ENCODE peak calls at places on chromosomes 13 and 19, in seven cellular contexts. One of them, this sample, is unnamed.

GRCh38 chr13:37338721-37339120 is 233.3 kb upstream of the CSNK1A1L start:
- DNase-seq in cardiac muscle cell: no peak
- DNase-seq in breast epithelium: no peak
- DNase-seq in neuronal stem cell: no peak
- DNase-seq in aorta: no peak
- DNase-seq in effector memory CD4-positive, alpha-beta T cell: no peak
- DNase-seq in neural progenitor cell: no peak
- DNase-seq in this sample: no peak

GRCh38 chr19:37362733-37363132 is 8.2 kb upstream of the ZNF527 start:
- DNase-seq in effector memory CD4-positive, alpha-beta T cell: no peak
- DNase-seq in neuronal stem cell: no peak
- DNase-seq in neural progenitor cell: peak; percentile 48
- DNase-seq in breast epithelium: no peak
- DNase-seq in aorta: no peak
- DNase-seq in cardiac muscle cell: peak; percentile 62
- DNase-seq in this sample: peak; percentile 50

GRCh38 chr13:108528303-108528702 is 101.1 kb upstream of the MYO16 start:
- DNase-seq in neural progenitor cell: no peak
- DNase-seq in neuronal stem cell: no peak
- DNase-seq in cardiac muscle cell: no peak
- DNase-seq in aorta: no peak
- DNase-seq in breast epithelium: no peak
- DNase-seq in effector memory CD4-positive, alpha-beta T cell: no peak
- DNase-seq in this sample: no peak

GRCh38 chr13:75637101-75637774 is 1.1 kb downstream of the LMO7 start:
- DNase-seq in breast epithelium: no peak
- DNase-seq in effector memory CD4-positive, alpha-beta T cell: no peak
- DNase-seq in aorta: no peak
- DNase-seq in neural progenitor cell: no peak
- DNase-seq in neuronal stem cell: no peak
- DNase-seq in cardiac muscle cell: no peak
- DNase-seq in this sample: no peak

GRCh38 chr13:102440259-102440936 is 38.5 kb upstream of the FGF14 start:
- DNase-seq in aorta: no peak
- DNase-seq in neural progenitor cell: no peak
- DNase-seq in breast epithelium: no peak
- DNase-seq in effector memory CD4-positive, alpha-beta T cell: no peak
- DNase-seq in neuronal stem cell: no peak
- DNase-seq in cardiac muscle cell: no peak
- DNase-seq in this sample: no peak

GRCh38 chr13:86562876-86563275 is 763.7 kb upstream of the SLITRK6 start:
- DNase-seq in breast epithelium: no peak
- DNase-seq in neuronal stem cell: no peak
- DNase-seq in neural progenitor cell: no peak
- DNase-seq in effector memory CD4-positive, alpha-beta T cell: no peak
- DNase-seq in cardiac muscle cell: no peak
- DNase-seq in aorta: no peak
- DNase-seq in this sample: no peak

GRCh38 chr19:4676955-4677731 is 7.0 kb upstream of the MYDGF start:
- DNase-seq in breast epithelium: no peak
- DNase-seq in neuronal stem cell: no peak
- DNase-seq in effector memory CD4-positive, alpha-beta T cell: no peak
- DNase-seq in neural progenitor cell: peak; percentile 84
- DNase-seq in cardiac muscle cell: peak; percentile 51
- DNase-seq in aorta: no peak
- DNase-seq in this sample: peak; percentile 93

GRCh38 chr13:90912247-90912646 is 435.2 kb upstream of the MIR17HG start:
- DNase-seq in breast epithelium: no peak
- DNase-seq in cardiac muscle cell: no peak
- DNase-seq in neuronal stem cell: no peak
- DNase-seq in aorta: no peak
- DNase-seq in effector memory CD4-positive, alpha-beta T cell: no peak
- DNase-seq in neural progenitor cell: no peak
- DNase-seq in this sample: no peak

GRCh38 chr19:45468159-45468651 is 409 bp downstream of the FOSB start:
- DNase-seq in aorta: peak; percentile 65
- DNase-seq in neural progenitor cell: peak; percentile 68
- DNase-seq in breast epithelium: no peak
- DNase-seq in effector memory CD4-positive, alpha-beta T cell: peak; percentile 52
- DNase-seq in cardiac muscle cell: peak; percentile 44
- DNase-seq in neuronal stem cell: no peak
- DNase-seq in this sample: no peak

GRCh38 chr13:75507027-75508001 is 25.3 kb upstream of the TBC1D4 start:
- DNase-seq in effector memory CD4-positive, alpha-beta T cell: no peak
- DNase-seq in neuronal stem cell: no peak
- DNase-seq in cardiac muscle cell: no peak
- DNase-seq in aorta: no peak
- DNase-seq in neural progenitor cell: no peak
- DNase-seq in breast epithelium: no peak
- DNase-seq in this sample: no peak

GRCh38 chr13:24747248-24748151 is 16.5 kb upstream of the RNF17 start:
- DNase-seq in breast epithelium: no peak
- DNase-seq in cardiac muscle cell: peak; percentile 47
- DNase-seq in neural progenitor cell: peak; percentile 56
- DNase-seq in aorta: no peak
- DNase-seq in neuronal stem cell: peak; percentile 17
- DNase-seq in effector memory CD4-positive, alpha-beta T cell: no peak
- DNase-seq in this sample: no peak

GRCh38 chr19:47520343-47520806 is 5.5 kb upstream of the NAPA start:
- DNase-seq in neural progenitor cell: no peak
- DNase-seq in neuronal stem cell: no peak
- DNase-seq in aorta: no peak
- DNase-seq in breast epithelium: no peak
- DNase-seq in cardiac muscle cell: no peak
- DNase-seq in effector memory CD4-positive, alpha-beta T cell: no peak
- DNase-seq in this sample: no peak
- H3K36me3 ChIP-seq in neural progenitor cell: no peaks in the 10 kb centered on the region
- H3K36me3 ChIP-seq in neuronal stem cell: no peaks in the 10 kb centered on the region
- H3K36me3 ChIP-seq in aorta: no peaks in the 10 kb centered on the region
- H3K36me3 ChIP-seq in breast epithelium: no peaks in the 10 kb centered on the region
- H3K36me3 ChIP-seq in cardiac muscle cell: no peaks in the 10 kb centered on the region
- H3K36me3 ChIP-seq in effector memory CD4-positive, alpha-beta T cell: no peaks in the 10 kb centered on the region
- H3K36me3 ChIP-seq in this sample: no peaks in the 10 kb centered on the region

GRCh38 chr13:113935081-113935511 is 38.8 kb downstream of the C13orf46 start:
- DNase-seq in effector memory CD4-positive, alpha-beta T cell: no peak
- DNase-seq in neuronal stem cell: no peak
- DNase-seq in breast epithelium: no peak
- DNase-seq in aorta: peak; percentile 74
- DNase-seq in cardiac muscle cell: no peak
- DNase-seq in neural progenitor cell: peak; percentile 43
- DNase-seq in this sample: no peak
- H3K4me1 ChIP-seq in effector memory CD4-positive, alpha-beta T cell: peaks cover 4% of the 10 kb centered on the region
- H3K4me1 ChIP-seq in neuronal stem cell: peaks cover 6% of the 10 kb centered on the region
- H3K4me1 ChIP-seq in breast epithelium: no peaks in the 10 kb centered on the region
- H3K4me1 ChIP-seq in aorta: no peaks in the 10 kb centered on the region
- H3K4me1 ChIP-seq in cardiac muscle cell: peaks cover 5% of the 10 kb centered on the region
- H3K4me1 ChIP-seq in neural progenitor cell: peaks cover 18% of the 10 kb centered on the region
- H3K4me1 ChIP-seq in this sample: no peaks in the 10 kb centered on the region

DNA sequence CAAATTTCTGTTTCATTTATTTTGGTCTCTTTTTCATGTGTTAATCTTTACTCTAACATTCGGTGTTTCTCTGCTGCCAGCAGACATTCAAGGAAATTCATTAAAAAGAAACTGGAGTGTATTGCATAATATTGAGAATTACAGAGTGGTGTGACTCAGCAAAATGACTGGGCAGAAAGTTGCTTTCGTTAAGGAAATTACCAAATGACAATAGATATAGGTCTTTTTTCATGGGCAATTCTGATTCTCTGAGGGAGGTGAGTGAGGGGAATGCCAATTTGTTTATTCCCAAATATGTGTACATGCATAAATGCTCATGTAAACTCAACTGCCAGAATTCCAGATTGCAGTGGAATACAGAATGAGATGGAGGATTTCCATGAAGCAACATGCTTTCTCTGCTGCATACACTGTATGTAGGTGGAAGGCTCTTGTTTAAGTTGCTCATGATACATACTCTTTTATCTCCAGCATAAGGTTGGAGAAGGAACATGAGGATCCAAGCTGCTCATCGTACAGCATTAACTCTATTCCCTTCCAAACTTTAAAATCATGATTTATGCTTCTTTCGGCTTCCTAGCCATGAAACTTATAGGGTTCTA is 1730.1 kb downstream of the SLITRK5 start:
- DNase-seq in neuronal stem cell: no peak
- DNase-seq in aorta: no peak
- DNase-seq in effector memory CD4-positive, alpha-beta T cell: no peak
- DNase-seq in cardiac muscle cell: no peak
- DNase-seq in breast epithelium: no peak
- DNase-seq in neural progenitor cell: no peak
- DNase-seq in this sample: no peak
- H3K9me3 ChIP-seq in neuronal stem cell: no peaks in the 10 kb centered on the region
- H3K9me3 ChIP-seq in aorta: no peaks in the 10 kb centered on the region
- H3K9me3 ChIP-seq in effector memory CD4-positive, alpha-beta T cell: no peaks in the 10 kb centered on the region
- H3K9me3 ChIP-seq in cardiac muscle cell: no peaks in the 10 kb centered on the region
- H3K9me3 ChIP-seq in breast epithelium: peaks cover 12% of the 10 kb centered on the region
- H3K9me3 ChIP-seq in neural progenitor cell: no peaks in the 10 kb centered on the region
- H3K9me3 ChIP-seq in this sample: no peaks in the 10 kb centered on the region

DNA sequence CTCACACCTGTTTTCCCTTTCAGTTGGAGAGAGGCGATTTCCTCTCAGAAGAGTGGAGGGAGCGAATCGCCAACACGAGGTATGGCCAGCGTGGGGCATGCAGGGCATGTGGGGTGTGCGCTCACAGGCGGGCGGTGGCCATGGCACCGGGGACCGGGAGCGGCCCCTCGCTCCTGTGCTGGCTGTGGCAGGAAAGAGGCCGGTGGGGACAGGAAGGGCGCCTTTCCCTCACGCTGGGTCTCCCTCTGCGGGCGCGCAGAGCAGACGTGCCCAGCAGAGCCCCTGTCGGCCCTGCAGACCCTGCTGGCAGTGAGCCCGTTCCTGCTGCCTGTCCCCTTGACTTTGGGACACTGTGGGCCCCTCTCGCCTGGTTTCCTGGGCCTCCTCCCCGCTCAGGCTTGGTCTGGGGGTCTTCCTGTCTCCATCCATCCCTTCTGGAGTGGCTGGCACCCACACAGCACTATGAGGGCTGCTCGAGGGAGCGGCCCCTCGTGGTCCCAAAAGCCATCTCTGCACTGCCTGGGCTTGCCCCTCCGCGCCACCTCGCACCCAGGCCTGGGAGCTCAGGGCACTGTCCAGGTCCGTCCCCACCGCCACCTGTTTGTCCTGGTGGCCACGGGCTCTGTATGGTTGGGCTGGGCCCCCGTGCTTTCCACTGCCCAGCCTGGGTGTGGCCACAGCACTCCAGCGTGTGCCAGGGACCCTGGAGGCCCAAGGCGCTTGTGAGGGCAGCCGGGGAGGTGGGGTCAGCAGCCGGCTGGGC is 36.1 kb downstream of the PLEKHJ1 start:
- DNase-seq in effector memory CD4-positive, alpha-beta T cell: no peak
- DNase-seq in cardiac muscle cell: no peak
- DNase-seq in aorta: no peak
- DNase-seq in breast epithelium: no peak
- DNase-seq in neuronal stem cell: no peak
- DNase-seq in neural progenitor cell: no peak
- DNase-seq in this sample: no peak
- H3K36me3 ChIP-seq in effector memory CD4-positive, alpha-beta T cell: peaks cover 20% of the 10 kb centered on the region
- H3K36me3 ChIP-seq in cardiac muscle cell: peaks cover 3% of the 10 kb centered on the region
- H3K36me3 ChIP-seq in aorta: no peaks in the 10 kb centered on the region
- H3K36me3 ChIP-seq in breast epithelium: no peaks in the 10 kb centered on the region
- H3K36me3 ChIP-seq in neuronal stem cell: peaks cover 37% of the 10 kb centered on the region
- H3K36me3 ChIP-seq in neural progenitor cell: no peaks in the 10 kb centered on the region
- H3K36me3 ChIP-seq in this sample: peaks cover 19% of the 10 kb centered on the region

DNA sequence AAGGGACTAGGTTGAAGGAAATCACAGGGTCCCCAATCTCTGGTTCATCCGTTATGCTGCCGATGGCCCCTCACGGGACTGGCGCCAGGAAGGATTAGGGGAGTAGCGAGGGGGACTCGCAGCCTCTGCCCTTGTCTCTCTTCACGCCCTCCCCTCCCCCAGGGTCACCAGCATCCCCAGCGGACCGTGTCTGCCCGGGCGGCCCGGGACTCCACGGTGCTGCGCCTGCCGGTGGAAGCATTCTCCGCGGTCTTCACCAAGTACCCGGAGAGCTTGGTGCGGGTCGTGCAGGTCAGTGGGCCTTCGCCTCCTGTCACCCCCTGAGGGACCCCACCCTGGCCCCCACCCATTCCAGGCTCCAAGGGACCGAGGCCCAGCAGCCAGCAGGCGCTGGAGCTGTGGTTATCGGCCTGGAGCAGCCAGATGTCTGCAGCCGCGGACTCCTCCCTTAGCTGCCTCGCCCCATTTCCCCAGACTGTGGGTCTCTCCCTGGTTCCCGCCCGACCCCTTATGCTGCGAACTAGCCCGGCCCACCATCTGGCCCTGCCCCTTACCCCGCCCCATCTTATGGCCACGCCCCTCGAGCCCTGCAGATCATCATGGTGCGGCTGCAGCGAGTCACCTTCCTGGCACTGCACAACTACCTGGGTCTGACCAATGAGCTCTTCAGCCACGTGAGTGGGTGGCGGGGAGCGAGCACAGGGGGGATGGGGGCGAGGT is 5.4 kb downstream of the PNPLA6 start:
- DNase-seq in neural progenitor cell: peak; percentile 42
- DNase-seq in cardiac muscle cell: peak; percentile 54
- DNase-seq in neuronal stem cell: no peak
- DNase-seq in aorta: peak; percentile 48
- DNase-seq in effector memory CD4-positive, alpha-beta T cell: no peak
- DNase-seq in breast epithelium: no peak
- DNase-seq in this sample: no peak
- H3K4me1 ChIP-seq in neural progenitor cell: no peaks in the 10 kb centered on the region
- H3K4me1 ChIP-seq in cardiac muscle cell: no peaks in the 10 kb centered on the region
- H3K4me1 ChIP-seq in neuronal stem cell: no peaks in the 10 kb centered on the region
- H3K4me1 ChIP-seq in aorta: no peaks in the 10 kb centered on the region
- H3K4me1 ChIP-seq in effector memory CD4-positive, alpha-beta T cell: peaks cover 5% of the 10 kb centered on the region
- H3K4me1 ChIP-seq in breast epithelium: peaks cover 3% of the 10 kb centered on the region
- H3K4me1 ChIP-seq in this sample: no peaks in the 10 kb centered on the region

GRCh38 chr13:105527127-105527526 is 1008.3 kb downstream of the EFNB2 start:
- DNase-seq in neuronal stem cell: no peak
- DNase-seq in neural progenitor cell: no peak
- DNase-seq in breast epithelium: no peak
- DNase-seq in cardiac muscle cell: no peak
- DNase-seq in aorta: no peak
- DNase-seq in effector memory CD4-positive, alpha-beta T cell: no peak
- DNase-seq in this sample: no peak

DNA sequence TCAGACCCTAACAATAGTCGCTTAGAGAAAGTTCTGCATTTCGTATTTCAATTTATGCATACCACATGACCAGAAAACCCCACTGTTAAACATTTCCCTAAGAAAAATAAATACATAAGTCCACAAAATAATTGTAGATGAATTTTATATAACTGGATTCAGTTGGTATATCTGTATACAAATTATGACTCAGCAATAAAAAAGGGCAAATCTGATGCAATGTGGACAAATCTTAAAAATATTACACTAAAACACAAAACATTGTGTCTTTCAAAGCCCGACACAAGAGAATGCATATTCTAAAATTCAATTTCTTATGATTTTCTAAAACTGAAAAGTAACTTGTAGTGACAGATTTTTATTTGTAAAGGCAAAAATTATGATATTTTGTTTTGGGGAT is 1005.0 kb downstream of the EFNB2 start:
- DNase-seq in neural progenitor cell: no peak
- DNase-seq in cardiac muscle cell: no peak
- DNase-seq in effector memory CD4-positive, alpha-beta T cell: no peak
- DNase-seq in neuronal stem cell: no peak
- DNase-seq in aorta: no peak
- DNase-seq in breast epithelium: no peak
- DNase-seq in this sample: no peak
- H3K9me3 ChIP-seq in neural progenitor cell: no peaks in the 10 kb centered on the region
- H3K9me3 ChIP-seq in cardiac muscle cell: no peaks in the 10 kb centered on the region
- H3K9me3 ChIP-seq in effector memory CD4-positive, alpha-beta T cell: no peaks in the 10 kb centered on the region
- H3K9me3 ChIP-seq in neuronal stem cell: no peaks in the 10 kb centered on the region
- H3K9me3 ChIP-seq in aorta: peaks cover 1% of the 10 kb centered on the region
- H3K9me3 ChIP-seq in breast epithelium: no peaks in the 10 kb centered on the region
- H3K9me3 ChIP-seq in this sample: no peaks in the 10 kb centered on the region

GRCh38 chr19:1116726-1117581 is 13.2 kb downstream of the GPX4 start:
- DNase-seq in effector memory CD4-positive, alpha-beta T cell: no peak
- DNase-seq in cardiac muscle cell: no peak
- DNase-seq in breast epithelium: no peak
- DNase-seq in aorta: no peak
- DNase-seq in neural progenitor cell: no peak
- DNase-seq in neuronal stem cell: no peak
- DNase-seq in this sample: no peak
- H3K36me3 ChIP-seq in effector memory CD4-positive, alpha-beta T cell: peaks cover 83% of the 10 kb centered on the region
- H3K36me3 ChIP-seq in cardiac muscle cell: peaks cover 2% of the 10 kb centered on the region
- H3K36me3 ChIP-seq in breast epithelium: no peaks in the 10 kb centered on the region
- H3K36me3 ChIP-seq in aorta: peaks cover 6% of the 10 kb centered on the region
- H3K36me3 ChIP-seq in neural progenitor cell: no peaks in the 10 kb centered on the region
- H3K36me3 ChIP-seq in neuronal stem cell: peaks cover 14% of the 10 kb centered on the region
- H3K36me3 ChIP-seq in this sample: peaks cover 29% of the 10 kb centered on the region